ENCODE peak calls at places on chromosomes 5 and 9, in eight cellular contexts. W, I, N, E, K, R, G and T are unnamed samples.
A peak's percentile ranks its signal among the peaks of the same experiment; 100 is the strongest.

GRCh38 chr9:6938447-6938846 is 180.7 kb downstream of the KDM4C start:
- DNase-seq in W (no peak), I (no peak), N (peak; percentile 85), E (no peak), K (no peak), R (no peak), G (peak; percentile 96), T (no peak)

GRCh38 chr5:38431242-38431853 is 125.1 kb downstream of the LIFR start:
- DNase-seq in W (no peak), I (no peak), N (no peak), E (no peak), K (no peak), R (no peak), G (no peak), T (no peak)

GRCh38 chr5:36948041-36948440 is 71.5 kb downstream of the NIPBL start:
- DNase-seq in W (no peak), I (no peak), N (peak; percentile 36), E (no peak), K (no peak), R (no peak), G (peak; percentile 66), T (no peak)

GRCh38 chr5:16886366-16886736 is 49.7 kb downstream of the MYO10 start:
- DNase-seq in W (no peak), I (no peak), N (peak; percentile 97), E (no peak), K (no peak), R (no peak), G (peak; percentile 79), T (no peak)

GRCh38 chr5:168869615-168870227 is 290.6 kb upstream of the PANK3 start:
- DNase-seq in W (no peak), I (no peak), N (no peak), E (no peak), K (no peak), R (no peak), G (no peak), T (no peak)

GRCh38 chr5:134714120-134714519 is 24.2 kb upstream of the CAMLG start:
- DNase-seq in W (no peak), I (no peak), N (no peak), E (no peak), K (no peak), R (no peak), G (no peak), T (no peak)

GRCh38 chr9:25703826-25704357 is 25.6 kb upstream of the TUSC1 start:
- DNase-seq in W (no peak), I (no peak), N (peak; percentile 36), E (no peak), K (no peak), R (no peak), G (peak; percentile 16), T (no peak)

GRCh38 chr5:1168751-1169607 is 32.4 kb upstream of the SLC6A19 start:
- DNase-seq in W (no peak), I (no peak), N (no peak), E (no peak), K (no peak), R (no peak), G (no peak), T (no peak)

GRCh38 chr9:99001892-99002291 is 58.2 kb downstream of the COL15A1 start:
- DNase-seq in W (no peak), I (no peak), N (no peak), E (no peak), K (no peak), R (no peak), G (no peak), T (no peak)

GRCh38 chr5:68116868-68117411 is 98.6 kb upstream of the PIK3R1 start:
- DNase-seq in W (no peak), I (no peak), N (no peak), E (no peak), K (no peak), R (no peak), G (no peak), T (no peak)

GRCh38 chr9:16032799-16033198 is 480.0 kb downstream of the CCDC171 start:
- DNase-seq in W (no peak), I (peak; percentile 22), N (peak; percentile 46), E (no peak), K (no peak), R (no peak), G (peak; percentile 64), T (no peak)

GRCh38 chr9:112554516-112554915 is 67.9 kb downstream of the KIAA1958 start:
- DNase-seq in W (no peak), I (no peak), N (no peak), E (no peak), K (no peak), R (no peak), G (peak; percentile 76), T (no peak)

GRCh38 chr5:58330781-58331180 is 129.1 kb downstream of the PLK2 start:
- DNase-seq in W (no peak), I (no peak), N (no peak), E (no peak), K (no peak), R (no peak), G (no peak), T (no peak)

GRCh38 chr5:145859897-145860296 is 12.9 kb downstream of the GRXCR2 start:
- DNase-seq in W (no peak), I (no peak), N (no peak), E (no peak), K (no peak), R (no peak), G (no peak), T (no peak)

GRCh38 chr9:33903157-33903780 is 86.3 kb downstream of the UBE2R2 start:
- DNase-seq in W (no peak), I (no peak), N (peak; percentile 46), E (no peak), K (no peak), R (no peak), G (no peak), T (no peak)

GRCh38 chr5:80141147-80141671 is 106.1 kb downstream of the THBS4 start:
- DNase-seq in W (no peak), I (no peak), N (peak; percentile 74), E (no peak), K (no peak), R (peak; percentile 15), G (no peak), T (peak; percentile 60)

GRCh38 chr5:170143091-170143490 is 37.4 kb downstream of the FOXI1 start:
- DNase-seq in W (no peak), I (no peak), N (no peak), E (no peak), K (no peak), R (no peak), G (no peak), T (no peak)

GRCh38 chr5:58491216-58491892 is at the start of gene GAPT:
- DNase-seq in W (peak; percentile 6), I (no peak), N (no peak), E (no peak), K (no peak), R (no peak), G (no peak), T (no peak)

GRCh38 chr5:158135682-158136176 is 276.8 kb upstream of the CLINT1 start:
- DNase-seq in W (no peak), I (no peak), N (no peak), E (peak; percentile 35), K (no peak), R (no peak), G (no peak), T (peak; percentile 85)

GRCh38 chr9:133405508-133406009 is 12.3 kb downstream of the REXO4 start:
- DNase-seq in W (no peak), I (no peak), N (peak; percentile 58), E (no peak), K (no peak), R (no peak), G (peak; percentile 15), T (no peak)

GRCh38 chr5:172529896-172530295 is 75.6 kb upstream of the SH3PXD2B start:
- DNase-seq in W (no peak), I (no peak), N (no peak), E (no peak), K (no peak), R (no peak), G (no peak), T (no peak)

GRCh38 chr9:120985759-120986353 is 59.3 kb upstream of the TRAF1 start:
- DNase-seq in W (peak; percentile 37), I (peak; percentile 16), N (peak; percentile 69), E (no peak), K (no peak), R (no peak), G (peak; percentile 64), T (no peak)
- TF ChIP-seq CTCF in W (peak; percentile 62), I (peak; percentile 45), N (peak; percentile 63), E (peak; percentile 44), K (no peak), R (peak; percentile 59), G (peak; percentile 67), T (peak; percentile 61)

DNA sequence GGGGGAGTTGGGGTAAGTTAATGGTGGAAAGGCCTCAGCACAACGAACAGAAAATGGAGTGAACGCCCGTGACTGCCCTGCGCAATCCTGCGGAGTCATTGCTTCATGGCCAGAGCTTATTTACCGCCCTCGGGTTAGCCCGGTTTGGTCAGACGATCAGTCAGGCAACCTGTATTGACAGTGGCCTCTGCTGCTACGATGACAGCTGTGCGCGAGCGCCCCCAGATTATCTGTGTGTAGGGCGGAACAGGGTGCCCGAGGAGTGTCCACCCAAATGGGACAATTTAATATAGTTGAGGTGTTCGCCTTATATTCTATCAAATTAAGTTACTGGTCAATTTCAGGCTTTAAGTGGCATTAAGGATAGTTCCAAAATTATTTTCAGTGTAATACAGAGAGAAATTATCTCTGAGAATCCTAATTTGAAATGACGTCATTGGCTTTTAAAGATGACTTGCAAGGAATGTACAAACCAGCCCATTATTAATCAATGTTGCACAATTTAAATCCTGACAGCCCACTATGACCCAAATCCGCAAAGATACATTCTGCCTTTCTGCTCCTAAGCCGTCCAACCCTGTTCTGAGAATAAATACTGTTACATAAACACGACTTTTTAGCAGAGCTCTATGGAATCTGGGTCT is 879 bp upstream of the UBQLN1 start:
- DNase-seq in W (peak; percentile 71), I (peak; percentile 49), N (peak; percentile 61), E (peak; percentile 32), K (peak; percentile 64), R (peak; percentile 22), G (no peak), T (peak; percentile 70)
- TF ChIP-seq CTCF in W (peak; percentile 68), I (no peak), N (no peak), E (peak; percentile 44), K (peak; percentile 22), R (no peak), G (no peak), T (no peak)

GRCh38 chr5:143569722-143570567 is 166.5 kb upstream of the NR3C1 start:
- DNase-seq in W (no peak), I (no peak), N (no peak), E (no peak), K (no peak), R (no peak), G (no peak), T (no peak)
- TF ChIP-seq CTCF in W (no peak), I (no peak), N (no peak), E (no peak), K (no peak), R (no peak), G (no peak), T (no peak)

DNA sequence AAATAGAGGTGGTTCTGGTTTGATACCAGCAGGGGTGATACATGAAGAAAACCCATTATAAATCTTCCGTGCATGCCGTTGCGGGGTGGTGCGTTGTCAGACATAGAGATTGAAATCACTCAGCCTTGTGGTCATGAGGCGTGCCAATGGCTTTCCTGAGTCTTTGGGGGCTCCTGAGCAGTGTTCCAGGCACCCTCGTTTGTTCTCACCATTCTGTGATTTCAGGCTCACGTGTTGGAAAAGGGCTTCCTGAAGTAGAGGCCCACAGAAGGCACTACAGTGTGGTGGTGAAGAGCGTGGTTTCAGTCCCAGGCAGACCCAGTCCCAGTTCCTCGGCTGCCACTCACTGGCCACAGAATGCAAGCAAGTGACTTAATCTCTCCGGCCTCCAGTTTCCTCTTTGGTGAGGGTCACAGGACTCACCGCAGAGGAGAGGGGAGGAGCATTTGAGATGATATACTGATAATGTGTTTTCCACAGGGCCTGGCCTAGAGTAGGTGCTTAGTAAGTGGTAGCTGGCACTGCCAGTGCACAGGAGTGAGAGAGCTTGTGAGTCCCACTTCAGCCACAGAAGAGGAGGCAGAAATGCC is 20.5 kb upstream of the GLRX start:
- DNase-seq in W (peak; percentile 77), I (peak; percentile 82), N (peak; percentile 71), E (no peak), K (peak; percentile 42), R (no peak), G (peak; percentile 76), T (no peak)
- TF ChIP-seq CTCF in W (peak; percentile 80), I (peak; percentile 37), N (peak; percentile 5), E (no peak), K (no peak), R (no peak), G (peak; percentile 22), T (no peak)